ENCODE peak calls at places on chromosomes 1 and 21, in seven cellular contexts. S, V, I, C, Z, N and H are unnamed samples.

GRCh38 chr1:72262735-72263134 is 19.6 kb downstream of the NEGR1 start:
- DNase-seq in I (no peak), V (no peak), Z (no peak), N (no peak), C (no peak), S (no peak), H (no peak)

GRCh38 chr1:111538343-111539035 is 35.1 kb upstream of the ADORA3 start:
- DNase-seq in N (no peak), Z (no peak), S (no peak), V (no peak), C (no peak), I (no peak), H (no peak)

GRCh38 chr1:185352067-185352466 is 35.0 kb upstream of the IVNS1ABP start:
- DNase-seq in Z (no peak), I (no peak), C (no peak), V (no peak), S (no peak), N (no peak), H (no peak)

GRCh38 chr1:17736625-17737024 is 18.5 kb upstream of the ACTL8 start:
- DNase-seq in I (no peak), N (no peak), S (no peak), C (no peak), V (no peak), Z (no peak), H (no peak)

GRCh38 chr21:21200103-21200938 is 202.1 kb downstream of the NCAM2 start:
- DNase-seq in Z (peak), V (no peak), I (no peak), S (no peak), C (no peak), N (no peak), H (no peak)

GRCh38 chr1:61741682-61742619 is at the start of gene PATJ:
- DNase-seq in I (no peak), N (peak), Z (peak), V (peak), S (peak), C (no peak), H (peak)

GRCh38 chr1:235050911-235051360 is 77.7 kb downstream of the TOMM20 start:
- DNase-seq in Z (no peak), V (no peak), C (no peak), S (no peak), N (no peak), I (no peak), H (no peak)

GRCh38 chr1:87327362-87328120 is 1.1 kb upstream of the LMO4 start:
- DNase-seq in C (no peak), N (no peak), V (no peak), S (no peak), Z (no peak), I (no peak), H (peak)

GRCh38 chr21:42324896-42325295 is 9.7 kb upstream of the TFF3 start:
- DNase-seq in Z (no peak), V (no peak), N (no peak), S (no peak), I (no peak), C (no peak), H (no peak)

GRCh38 chr1:215529111-215529510 is 38.0 kb upstream of the KCTD3 start:
- DNase-seq in I (no peak), C (no peak), N (no peak), S (no peak), Z (no peak), V (no peak), H (no peak)

GRCh38 chr1:2046225-2046917 is 3.8 kb upstream of the PRKCZ start:
- DNase-seq in S (no peak), I (no peak), N (no peak), V (no peak), C (no peak), Z (no peak), H (peak)

GRCh38 chr1:84386716-84387479 is 11.4 kb upstream of the DNASE2B start:
- DNase-seq in V (no peak), S (no peak), I (no peak), Z (no peak), N (no peak), C (no peak), H (no peak)